ENCODE peak calls at places on chromosomes 16 and 17, in ten cellular contexts. One of them, this sample, is unnamed.

GRCh38 chr16:51473091-51473490 is 322.0 kb upstream of the SALL1 start:
- DNase-seq in neural progenitor cell: no peak
- DNase-seq in ELR: no peak
- DNase-seq in DMS153: no peak
- DNase-seq in stimulated activated CD4-positive, alpha-beta T cell treated with anti-CD3 and anti-CD28 coated beads, Interleukin-4, amount 100 ng/mL, for 4 hours: no peak
- DNase-seq in caudate nucleus: no peak
- DNase-seq in AG04450: no peak
- DNase-seq in heart right ventricle: no peak
- DNase-seq in stimulated activated CD8-positive, alpha-beta memory T cell treated with anti-CD3 and anti-CD28 coated beads, Interleukin-2, amount 100 ng/mL, for 48 hours: no peak
- DNase-seq in adrenal gland: no peak
- DNase-seq in this sample: no peak

GRCh38 chr16:85321856-85322271 is 209.6 kb upstream of the CIBAR2 start:
- DNase-seq in neural progenitor cell: no peak
- DNase-seq in ELR: peak; percentile 69
- DNase-seq in DMS153: no peak
- DNase-seq in stimulated activated CD4-positive, alpha-beta T cell treated with anti-CD3 and anti-CD28 coated beads, Interleukin-4, amount 100 ng/mL, for 4 hours: no peak
- DNase-seq in caudate nucleus: peak; percentile 60
- DNase-seq in AG04450: peak; percentile 78
- DNase-seq in heart right ventricle: peak; percentile 95
- DNase-seq in stimulated activated CD8-positive, alpha-beta memory T cell treated with anti-CD3 and anti-CD28 coated beads, Interleukin-2, amount 100 ng/mL, for 48 hours: no peak
- DNase-seq in adrenal gland: peak; percentile 98
- DNase-seq in this sample: peak; percentile 89

GRCh38 chr17:7440113-7440822 is 956 bp downstream of the FGF11 start:
- DNase-seq in neural progenitor cell: peak; percentile 73
- DNase-seq in ELR: peak; percentile 35
- DNase-seq in DMS153: no peak
- DNase-seq in stimulated activated CD4-positive, alpha-beta T cell treated with anti-CD3 and anti-CD28 coated beads, Interleukin-4, amount 100 ng/mL, for 4 hours: peak; percentile 25
- DNase-seq in caudate nucleus: no peak
- DNase-seq in AG04450: no peak
- DNase-seq in heart right ventricle: peak; percentile 67
- DNase-seq in stimulated activated CD8-positive, alpha-beta memory T cell treated with anti-CD3 and anti-CD28 coated beads, Interleukin-2, amount 100 ng/mL, for 48 hours: no peak
- DNase-seq in adrenal gland: peak; percentile 93
- DNase-seq in this sample: peak; percentile 72

GRCh38 chr16:49441366-49441780 is 67.8 kb downstream of the C16orf78 start:
- DNase-seq in neural progenitor cell: peak; percentile 49
- DNase-seq in ELR: no peak
- DNase-seq in DMS153: peak; percentile 28
- DNase-seq in stimulated activated CD4-positive, alpha-beta T cell treated with anti-CD3 and anti-CD28 coated beads, Interleukin-4, amount 100 ng/mL, for 4 hours: peak; percentile 38
- DNase-seq in caudate nucleus: no peak
- DNase-seq in AG04450: no peak
- DNase-seq in heart right ventricle: peak; percentile 41
- DNase-seq in stimulated activated CD8-positive, alpha-beta memory T cell treated with anti-CD3 and anti-CD28 coated beads, Interleukin-2, amount 100 ng/mL, for 48 hours: peak; percentile 32
- DNase-seq in adrenal gland: peak; percentile 22
- DNase-seq in this sample: peak; percentile 47

GRCh38 chr17:3796110-3796821 is 4.7 kb downstream of the ITGAE start:
- DNase-seq in neural progenitor cell: no peak
- DNase-seq in ELR: no peak
- DNase-seq in DMS153: no peak
- DNase-seq in stimulated activated CD4-positive, alpha-beta T cell treated with anti-CD3 and anti-CD28 coated beads, Interleukin-4, amount 100 ng/mL, for 4 hours: no peak
- DNase-seq in caudate nucleus: no peak
- DNase-seq in AG04450: no peak
- DNase-seq in heart right ventricle: no peak
- DNase-seq in stimulated activated CD8-positive, alpha-beta memory T cell treated with anti-CD3 and anti-CD28 coated beads, Interleukin-2, amount 100 ng/mL, for 48 hours: peak; percentile 86
- DNase-seq in adrenal gland: peak; percentile 19
- DNase-seq in this sample: peak; percentile 36

GRCh38 chr17:82030470-82031302 is 792 bp upstream of the RAC3 start:
- DNase-seq in neural progenitor cell: peak; percentile 95
- DNase-seq in ELR: peak; percentile 92
- DNase-seq in DMS153: peak; percentile 40
- DNase-seq in stimulated activated CD4-positive, alpha-beta T cell treated with anti-CD3 and anti-CD28 coated beads, Interleukin-4, amount 100 ng/mL, for 4 hours: peak; percentile 76
- DNase-seq in caudate nucleus: peak; percentile 61
- DNase-seq in AG04450: peak; percentile 51
- DNase-seq in heart right ventricle: peak; percentile 87
- DNase-seq in stimulated activated CD8-positive, alpha-beta memory T cell treated with anti-CD3 and anti-CD28 coated beads, Interleukin-2, amount 100 ng/mL, for 48 hours: peak; percentile 75
- DNase-seq in adrenal gland: peak; percentile 90
- DNase-seq in this sample: peak; percentile 78

GRCh38 chr17:8599351-8600011 is 31.0 kb downstream of the MYH10 start:
- DNase-seq in neural progenitor cell: no peak
- DNase-seq in ELR: no peak
- DNase-seq in DMS153: no peak
- DNase-seq in stimulated activated CD4-positive, alpha-beta T cell treated with anti-CD3 and anti-CD28 coated beads, Interleukin-4, amount 100 ng/mL, for 4 hours: no peak
- DNase-seq in caudate nucleus: peak; percentile 33
- DNase-seq in AG04450: no peak
- DNase-seq in heart right ventricle: no peak
- DNase-seq in stimulated activated CD8-positive, alpha-beta memory T cell treated with anti-CD3 and anti-CD28 coated beads, Interleukin-2, amount 100 ng/mL, for 48 hours: no peak
- DNase-seq in adrenal gland: no peak
- DNase-seq in this sample: no peak

GRCh38 chr16:81521141-81521626 is 76.6 kb downstream of the CMIP start:
- DNase-seq in neural progenitor cell: no peak
- DNase-seq in ELR: no peak
- DNase-seq in DMS153: no peak
- DNase-seq in stimulated activated CD4-positive, alpha-beta T cell treated with anti-CD3 and anti-CD28 coated beads, Interleukin-4, amount 100 ng/mL, for 4 hours: no peak
- DNase-seq in caudate nucleus: peak; percentile 30
- DNase-seq in AG04450: no peak
- DNase-seq in heart right ventricle: no peak
- DNase-seq in stimulated activated CD8-positive, alpha-beta memory T cell treated with anti-CD3 and anti-CD28 coated beads, Interleukin-2, amount 100 ng/mL, for 48 hours: peak; percentile 56
- DNase-seq in adrenal gland: no peak
- DNase-seq in this sample: no peak

GRCh38 chr16:75096730-75097129 is 19.9 kb downstream of the LDHD start:
- DNase-seq in neural progenitor cell: peak; percentile 47
- DNase-seq in ELR: peak; percentile 23
- DNase-seq in DMS153: peak; percentile 28
- DNase-seq in stimulated activated CD4-positive, alpha-beta T cell treated with anti-CD3 and anti-CD28 coated beads, Interleukin-4, amount 100 ng/mL, for 4 hours: no peak
- DNase-seq in caudate nucleus: no peak
- DNase-seq in AG04450: no peak
- DNase-seq in heart right ventricle: no peak
- DNase-seq in stimulated activated CD8-positive, alpha-beta memory T cell treated with anti-CD3 and anti-CD28 coated beads, Interleukin-2, amount 100 ng/mL, for 48 hours: no peak
- DNase-seq in adrenal gland: no peak
- DNase-seq in this sample: no peak

GRCh38 chr17:16944334-16945140 is 27.4 kb downstream of the TNFRSF13B start:
- DNase-seq in neural progenitor cell: peak; percentile 0
- DNase-seq in ELR: no peak
- DNase-seq in DMS153: no peak
- DNase-seq in stimulated activated CD4-positive, alpha-beta T cell treated with anti-CD3 and anti-CD28 coated beads, Interleukin-4, amount 100 ng/mL, for 4 hours: no peak
- DNase-seq in caudate nucleus: no peak
- DNase-seq in AG04450: no peak
- DNase-seq in heart right ventricle: no peak
- DNase-seq in stimulated activated CD8-positive, alpha-beta memory T cell treated with anti-CD3 and anti-CD28 coated beads, Interleukin-2, amount 100 ng/mL, for 48 hours: no peak
- DNase-seq in adrenal gland: no peak
- DNase-seq in this sample: no peak

GRCh38 chr17:82230627-82231311 is 1.9 kb downstream of the SLC16A3 start:
- DNase-seq in neural progenitor cell: peak; percentile 88
- DNase-seq in ELR: peak; percentile 94
- DNase-seq in DMS153: peak; percentile 56
- DNase-seq in stimulated activated CD4-positive, alpha-beta T cell treated with anti-CD3 and anti-CD28 coated beads, Interleukin-4, amount 100 ng/mL, for 4 hours: peak; percentile 50
- DNase-seq in caudate nucleus: peak; percentile 30
- DNase-seq in AG04450: no peak
- DNase-seq in heart right ventricle: peak; percentile 92
- DNase-seq in stimulated activated CD8-positive, alpha-beta memory T cell treated with anti-CD3 and anti-CD28 coated beads, Interleukin-2, amount 100 ng/mL, for 48 hours: peak; percentile 61
- DNase-seq in adrenal gland: peak; percentile 85
- DNase-seq in this sample: no peak

GRCh38 chr16:79825002-79825401 is 224.5 kb upstream of the MAF start:
- DNase-seq in neural progenitor cell: no peak
- DNase-seq in ELR: no peak
- DNase-seq in DMS153: no peak
- DNase-seq in stimulated activated CD4-positive, alpha-beta T cell treated with anti-CD3 and anti-CD28 coated beads, Interleukin-4, amount 100 ng/mL, for 4 hours: no peak
- DNase-seq in caudate nucleus: no peak
- DNase-seq in AG04450: no peak
- DNase-seq in heart right ventricle: no peak
- DNase-seq in stimulated activated CD8-positive, alpha-beta memory T cell treated with anti-CD3 and anti-CD28 coated beads, Interleukin-2, amount 100 ng/mL, for 48 hours: no peak
- DNase-seq in adrenal gland: no peak
- DNase-seq in this sample: no peak

GRCh38 chr17:56752263-56752662 is 81.5 kb downstream of the C17orf67 start:
- DNase-seq in neural progenitor cell: no peak
- DNase-seq in ELR: peak; percentile 38
- DNase-seq in DMS153: no peak
- DNase-seq in stimulated activated CD4-positive, alpha-beta T cell treated with anti-CD3 and anti-CD28 coated beads, Interleukin-4, amount 100 ng/mL, for 4 hours: no peak
- DNase-seq in caudate nucleus: no peak
- DNase-seq in AG04450: no peak
- DNase-seq in heart right ventricle: no peak
- DNase-seq in stimulated activated CD8-positive, alpha-beta memory T cell treated with anti-CD3 and anti-CD28 coated beads, Interleukin-2, amount 100 ng/mL, for 48 hours: no peak
- DNase-seq in adrenal gland: peak; percentile 7
- DNase-seq in this sample: no peak

GRCh38 chr16:47037396-47037745 is 63.9 kb upstream of the DNAJA2 start:
- DNase-seq in neural progenitor cell: peak; percentile 48
- DNase-seq in ELR: no peak
- DNase-seq in DMS153: no peak
- DNase-seq in stimulated activated CD4-positive, alpha-beta T cell treated with anti-CD3 and anti-CD28 coated beads, Interleukin-4, amount 100 ng/mL, for 4 hours: peak; percentile 35
- DNase-seq in caudate nucleus: no peak
- DNase-seq in AG04450: no peak
- DNase-seq in heart right ventricle: peak; percentile 53
- DNase-seq in stimulated activated CD8-positive, alpha-beta memory T cell treated with anti-CD3 and anti-CD28 coated beads, Interleukin-2, amount 100 ng/mL, for 48 hours: peak; percentile 17
- DNase-seq in adrenal gland: peak; percentile 33
- DNase-seq in this sample: no peak

GRCh38 chr17:56018202-56018601 is 135.1 kb upstream of the ANKFN1 start:
- DNase-seq in neural progenitor cell: no peak
- DNase-seq in ELR: no peak
- DNase-seq in DMS153: no peak
- DNase-seq in stimulated activated CD4-positive, alpha-beta T cell treated with anti-CD3 and anti-CD28 coated beads, Interleukin-4, amount 100 ng/mL, for 4 hours: no peak
- DNase-seq in caudate nucleus: no peak
- DNase-seq in AG04450: no peak
- DNase-seq in heart right ventricle: no peak
- DNase-seq in stimulated activated CD8-positive, alpha-beta memory T cell treated with anti-CD3 and anti-CD28 coated beads, Interleukin-2, amount 100 ng/mL, for 48 hours: no peak
- DNase-seq in adrenal gland: no peak
- DNase-seq in this sample: no peak

GRCh38 chr17:42431758-42432161 is 8.7 kb upstream of the CAVIN1 start:
- DNase-seq in neural progenitor cell: no peak
- DNase-seq in ELR: no peak
- DNase-seq in DMS153: no peak
- DNase-seq in stimulated activated CD4-positive, alpha-beta T cell treated with anti-CD3 and anti-CD28 coated beads, Interleukin-4, amount 100 ng/mL, for 4 hours: no peak
- DNase-seq in caudate nucleus: no peak
- DNase-seq in AG04450: no peak
- DNase-seq in heart right ventricle: no peak
- DNase-seq in stimulated activated CD8-positive, alpha-beta memory T cell treated with anti-CD3 and anti-CD28 coated beads, Interleukin-2, amount 100 ng/mL, for 48 hours: no peak
- DNase-seq in adrenal gland: no peak
- DNase-seq in this sample: no peak

GRCh38 chr17:42409467-42410351 is 13.3 kb downstream of the CAVIN1 start:
- DNase-seq in neural progenitor cell: no peak
- DNase-seq in ELR: peak; percentile 91
- DNase-seq in DMS153: no peak
- DNase-seq in stimulated activated CD4-positive, alpha-beta T cell treated with anti-CD3 and anti-CD28 coated beads, Interleukin-4, amount 100 ng/mL, for 4 hours: no peak
- DNase-seq in caudate nucleus: no peak
- DNase-seq in AG04450: peak; percentile 75
- DNase-seq in heart right ventricle: peak; percentile 43
- DNase-seq in stimulated activated CD8-positive, alpha-beta memory T cell treated with anti-CD3 and anti-CD28 coated beads, Interleukin-2, amount 100 ng/mL, for 48 hours: no peak
- DNase-seq in adrenal gland: peak; percentile 88
- DNase-seq in this sample: peak; percentile 72

GRCh38 chr16:68230956-68231355 is 5.0 kb downstream of the ESRP2 start:
- DNase-seq in neural progenitor cell: no peak
- DNase-seq in ELR: no peak
- DNase-seq in DMS153: no peak
- DNase-seq in stimulated activated CD4-positive, alpha-beta T cell treated with anti-CD3 and anti-CD28 coated beads, Interleukin-4, amount 100 ng/mL, for 4 hours: no peak
- DNase-seq in caudate nucleus: no peak
- DNase-seq in AG04450: no peak
- DNase-seq in heart right ventricle: no peak
- DNase-seq in stimulated activated CD8-positive, alpha-beta memory T cell treated with anti-CD3 and anti-CD28 coated beads, Interleukin-2, amount 100 ng/mL, for 48 hours: no peak
- DNase-seq in adrenal gland: no peak
- DNase-seq in this sample: no peak

GRCh38 chr17:83198366-83199341 is 119.2 kb downstream of the METRNL start:
- DNase-seq in neural progenitor cell: no peak
- DNase-seq in ELR: no peak
- DNase-seq in DMS153: no peak
- DNase-seq in stimulated activated CD4-positive, alpha-beta T cell treated with anti-CD3 and anti-CD28 coated beads, Interleukin-4, amount 100 ng/mL, for 4 hours: no peak
- DNase-seq in caudate nucleus: no peak
- DNase-seq in AG04450: no peak
- DNase-seq in heart right ventricle: peak; percentile 15
- DNase-seq in stimulated activated CD8-positive, alpha-beta memory T cell treated with anti-CD3 and anti-CD28 coated beads, Interleukin-2, amount 100 ng/mL, for 48 hours: no peak
- DNase-seq in adrenal gland: no peak
- DNase-seq in this sample: peak; percentile 17

GRCh38 chr17:13484020-13484419 is 117.7 kb downstream of the HS3ST3A1 start:
- DNase-seq in neural progenitor cell: no peak
- DNase-seq in ELR: peak; percentile 75
- DNase-seq in DMS153: no peak
- DNase-seq in stimulated activated CD4-positive, alpha-beta T cell treated with anti-CD3 and anti-CD28 coated beads, Interleukin-4, amount 100 ng/mL, for 4 hours: no peak
- DNase-seq in caudate nucleus: no peak
- DNase-seq in AG04450: no peak
- DNase-seq in heart right ventricle: no peak
- DNase-seq in stimulated activated CD8-positive, alpha-beta memory T cell treated with anti-CD3 and anti-CD28 coated beads, Interleukin-2, amount 100 ng/mL, for 48 hours: no peak
- DNase-seq in adrenal gland: no peak
- DNase-seq in this sample: no peak

GRCh38 chr17:76388966-76389888 is 4.8 kb downstream of the SPHK1 start:
- DNase-seq in neural progenitor cell: no peak
- DNase-seq in ELR: peak; percentile 71
- DNase-seq in DMS153: no peak
- DNase-seq in stimulated activated CD4-positive, alpha-beta T cell treated with anti-CD3 and anti-CD28 coated beads, Interleukin-4, amount 100 ng/mL, for 4 hours: no peak
- DNase-seq in caudate nucleus: no peak
- DNase-seq in AG04450: no peak
- DNase-seq in heart right ventricle: no peak
- DNase-seq in stimulated activated CD8-positive, alpha-beta memory T cell treated with anti-CD3 and anti-CD28 coated beads, Interleukin-2, amount 100 ng/mL, for 48 hours: no peak
- DNase-seq in adrenal gland: no peak
- DNase-seq in this sample: peak; percentile 61

GRCh38 chr16:66988197-66988788 is at the start of gene CES4A:
- DNase-seq in neural progenitor cell: no peak
- DNase-seq in ELR: peak; percentile 45
- DNase-seq in DMS153: no peak
- DNase-seq in stimulated activated CD4-positive, alpha-beta T cell treated with anti-CD3 and anti-CD28 coated beads, Interleukin-4, amount 100 ng/mL, for 4 hours: no peak
- DNase-seq in caudate nucleus: no peak
- DNase-seq in AG04450: peak; percentile 53
- DNase-seq in heart right ventricle: no peak
- DNase-seq in stimulated activated CD8-positive, alpha-beta memory T cell treated with anti-CD3 and anti-CD28 coated beads, Interleukin-2, amount 100 ng/mL, for 48 hours: no peak
- DNase-seq in adrenal gland: peak; percentile 72
- DNase-seq in this sample: no peak

GRCh38 chr16:2008009-2008526 is 1.6 kb downstream of the ZNF598 start:
- DNase-seq in neural progenitor cell: no peak
- DNase-seq in ELR: peak; percentile 61
- DNase-seq in DMS153: no peak
- DNase-seq in stimulated activated CD4-positive, alpha-beta T cell treated with anti-CD3 and anti-CD28 coated beads, Interleukin-4, amount 100 ng/mL, for 4 hours: no peak
- DNase-seq in caudate nucleus: no peak
- DNase-seq in AG04450: no peak
- DNase-seq in heart right ventricle: no peak
- DNase-seq in stimulated activated CD8-positive, alpha-beta memory T cell treated with anti-CD3 and anti-CD28 coated beads, Interleukin-2, amount 100 ng/mL, for 48 hours: no peak
- DNase-seq in adrenal gland: no peak
- DNase-seq in this sample: no peak

This sample was measured in breast epithelium.